ENCODE peak calls at places on chromosomes 2 and 18, in seven cellular contexts. L is HepG2, Q is nephron progenitor cell, O is fibroblast of pulmonary artery, P is GM10248, X is epithelial cell of esophagus, J is lung. E is an unnamed sample.
A peak's percentile ranks its signal among the peaks of the same experiment; 100 is the strongest.

GRCh38 chr2:1659951-1660565 is 84.3 kb downstream of the PXDN start:
- DNase-seq in L (no peak), Q (no peak), O (no peak), P (no peak), X (no peak), J (no peak), E (no peak)

GRCh38 chr2:239502430-239503221 is 101.8 kb upstream of the HDAC4 start:
- DNase-seq in L (no peak), Q (no peak), O (no peak), P (no peak), X (no peak), J (peak; percentile 89), E (no peak)

GRCh38 chr2:12177052-12177994 is 430.9 kb downstream of the LPIN1 start:
- DNase-seq in L (peak; percentile 62), Q (no peak), O (peak; percentile 62), P (peak; percentile 27), X (peak; percentile 57), J (no peak), E (no peak)

GRCh38 chr2:133484106-133484505 is 84.2 kb downstream of the NCKAP5 start:
- DNase-seq in L (no peak), Q (no peak), O (no peak), P (no peak), X (no peak), J (no peak), E (no peak)

GRCh38 chr2:25165992-25166618 is 2.3 kb downstream of the POMC start:
- DNase-seq in L (peak; percentile 39), Q (peak; percentile 18), O (no peak), P (peak; percentile 81), X (peak; percentile 36), J (no peak), E (no peak)

GRCh38 chr18:2913398-2914005 is 66.7 kb downstream of the EMILIN2 start:
- DNase-seq in L (no peak), Q (peak; percentile 58), O (no peak), P (no peak), X (no peak), J (no peak), E (no peak)

GRCh38 chr2:239963646-239964205 is 61.4 kb downstream of the NDUFA10 start:
- DNase-seq in L (no peak), Q (no peak), O (no peak), P (no peak), X (no peak), J (no peak), E (no peak)

GRCh38 chr2:105487142-105488069 is 88.6 kb upstream of the FHL2 start:
- DNase-seq in L (no peak), Q (no peak), O (peak; percentile 40), P (no peak), X (no peak), J (no peak), E (no peak)

GRCh38 chr2:159677654-159678053 is 34.7 kb upstream of the MARCHF7 start:
- DNase-seq in L (peak; percentile 10), Q (no peak), O (peak; percentile 57), P (no peak), X (peak; percentile 26), J (no peak), E (no peak)

GRCh38 chr2:225090746-225091145 is 48.5 kb upstream of the DOCK10 start:
- DNase-seq in L (no peak), Q (no peak), O (no peak), P (no peak), X (peak; percentile 71), J (no peak), E (no peak)

GRCh38 chr2:38751847-38752410 is 768 bp upstream of the SRSF7 start:
- DNase-seq in L (peak; percentile 45), Q (no peak), O (no peak), P (no peak), X (no peak), J (no peak), E (no peak)

GRCh38 chr2:8539743-8540551 is 141.9 kb upstream of the ID2 start:
- DNase-seq in L (no peak), Q (no peak), O (no peak), P (no peak), X (peak; percentile 52), J (no peak), E (no peak)

DNA sequence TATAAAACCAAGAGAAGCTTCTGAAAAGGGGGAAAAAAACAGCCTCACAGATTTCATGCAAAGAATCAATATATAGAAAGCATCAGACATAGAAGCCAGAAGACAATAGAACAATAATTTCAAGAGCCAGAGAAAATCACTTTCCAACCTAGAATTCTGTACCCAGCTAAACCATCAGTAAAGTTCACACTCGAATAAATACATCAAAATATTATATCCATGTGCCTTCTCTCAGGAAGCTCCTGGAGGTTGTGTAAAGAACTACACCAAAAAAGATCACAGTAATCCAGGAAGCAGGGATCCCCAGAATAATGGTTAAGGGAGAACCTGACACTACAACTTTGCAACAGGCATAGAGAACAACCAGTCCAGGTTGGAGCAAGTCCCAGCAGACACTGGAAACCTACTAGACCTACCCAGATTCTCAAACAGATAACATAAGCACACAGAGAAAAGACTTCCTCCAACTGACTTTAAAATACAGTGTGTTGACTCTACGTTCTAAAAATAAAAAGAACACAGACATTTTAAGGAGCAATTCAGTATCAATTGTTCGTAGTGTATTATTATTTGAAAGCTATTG is 401.9 kb upstream of the HS6ST1 start:
- DNase-seq in L (no peak), Q (no peak), O (no peak), P (no peak), X (no peak), J (no peak), E (no peak)
- TF ChIP-seq CTCF in L (no peak), Q (no peak), O (peak; percentile 21), P (no peak), X (no peak), J (no peak), E (peak; percentile 30)

GRCh38 chr2:158529379-158530110 is 72.8 kb downstream of the PKP4 start:
- DNase-seq in L (no peak), Q (no peak), O (peak; percentile 53), P (no peak), X (peak; percentile 32), J (no peak), E (no peak)

GRCh38 chr2:158533009-158533408 is 76.3 kb downstream of the PKP4 start:
- DNase-seq in L (no peak), Q (no peak), O (no peak), P (no peak), X (no peak), J (no peak), E (no peak)

DNA sequence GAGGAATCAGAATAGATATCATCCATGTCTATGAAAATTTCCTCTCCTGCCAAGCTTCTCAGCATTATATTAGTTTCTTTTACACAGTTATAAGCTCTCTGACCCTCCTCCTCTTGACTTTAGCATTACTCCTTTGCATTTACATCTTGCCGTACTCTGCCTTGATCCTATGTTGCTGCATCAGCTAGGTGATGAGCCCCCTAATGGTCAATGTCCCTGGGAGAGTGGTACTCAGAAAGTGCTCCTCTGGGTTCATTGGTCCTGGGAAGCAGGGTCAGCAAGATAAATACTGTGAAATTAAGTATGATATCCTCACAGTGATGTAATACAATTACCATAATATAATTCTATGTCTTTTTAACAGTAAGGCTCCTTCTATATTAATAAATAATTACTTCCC is 74.1 kb downstream of the PKP4 start:
- DNase-seq in L (no peak), Q (no peak), O (no peak), P (no peak), X (no peak), J (no peak), E (no peak)
- TF ChIP-seq CTCF in L (peak; percentile 53), Q (no peak), O (no peak), P (no peak), X (no peak), J (no peak), E (no peak)

GRCh38 chr2:173401716-173402326 is 47.1 kb downstream of the CDCA7 start:
- DNase-seq in L (no peak), Q (peak; percentile 30), O (no peak), P (no peak), X (peak; percentile 38), J (no peak), E (no peak)

GRCh38 chr2:173399229-173399628 is 44.6 kb downstream of the CDCA7 start:
- DNase-seq in L (no peak), Q (no peak), O (no peak), P (no peak), X (no peak), J (no peak), E (no peak)

GRCh38 chr2:173402405-173402974 is 47.8 kb downstream of the CDCA7 start:
- DNase-seq in L (peak; percentile 78), Q (peak; percentile 87), O (peak; percentile 87), P (peak; percentile 76), X (peak; percentile 79), J (peak; percentile 81), E (no peak)

GRCh38 chr2:173397539-173397938 is 42.9 kb downstream of the CDCA7 start:
- DNase-seq in L (no peak), Q (no peak), O (no peak), P (no peak), X (peak; percentile 37), J (no peak), E (no peak)

DNA sequence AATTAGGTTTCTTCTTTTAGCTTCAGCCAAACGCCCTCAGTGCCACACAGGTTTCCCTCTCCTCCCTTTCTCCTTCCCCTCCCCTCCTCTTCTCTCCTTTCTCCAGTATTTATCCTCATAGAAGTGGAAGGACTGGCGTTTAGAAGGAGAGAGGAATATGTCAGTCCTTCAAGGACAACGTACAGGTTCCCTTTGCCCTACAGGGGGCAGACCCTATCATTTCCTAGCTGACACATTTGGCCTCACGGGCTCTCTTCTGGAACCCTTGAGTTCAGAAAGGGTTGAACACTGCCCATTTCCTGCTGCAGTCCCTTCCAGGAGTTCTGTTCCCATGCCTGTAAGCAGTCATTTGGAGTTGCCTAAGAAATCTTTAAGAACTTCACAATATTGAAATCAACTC is 46.1 kb downstream of the CDCA7 start:
- DNase-seq in L (peak; percentile 31), Q (no peak), O (peak; percentile 11), P (no peak), X (no peak), J (no peak), E (no peak)
- TF ChIP-seq CTCF in L (peak; percentile 41), Q (no peak), O (peak; percentile 32), P (peak; percentile 13), X (peak; percentile 28), J (no peak), E (peak; percentile 33)

GRCh38 chr2:205683179-205683978 is 1.1 kb downstream of the NRP2 start:
- DNase-seq in L (no peak), Q (no peak), O (peak; percentile 76), P (no peak), X (peak; percentile 49), J (no peak), E (no peak)

GRCh38 chr2:205681836-205682238 is 464 bp upstream of the NRP2 start:
- DNase-seq in L (no peak), Q (peak; percentile 61), O (peak; percentile 31), P (no peak), X (peak; percentile 37), J (no peak), E (no peak)

GRCh38 chr2:205680903-205681302 is 1.4 kb upstream of the NRP2 start:
- DNase-seq in L (no peak), Q (no peak), O (no peak), P (no peak), X (no peak), J (no peak), E (no peak)

GRCh38 chr2:205683991-205684390 is 1.7 kb downstream of the NRP2 start:
- DNase-seq in L (no peak), Q (no peak), O (no peak), P (no peak), X (no peak), J (no peak), E (no peak)

GRCh38 chr2:205682239-205683021 is at the start of gene NRP2:
- DNase-seq in L (peak; percentile 23), Q (peak; percentile 87), O (peak; percentile 88), P (peak; percentile 57), X (peak; percentile 90), J (peak; percentile 84), E (peak; percentile 96)
- TF ChIP-seq CTCF in L (no peak), Q (no peak), O (no peak), P (no peak), X (no peak), J (no peak), E (no peak)